ENCODE peak calls at places on chromosome 5, in five cellular contexts. F is CD4-positive, alpha-beta memory T cell; W is GM06990; B is adrenal gland; G is ovary. P is an unnamed sample. For H3K27me3 and H3K36me3, the result is how much of the 10 kb centered on the place peaks cover.

GRCh38 chr5:110917161-110917875 is 154.2 kb upstream of the TSLP start:
- DNase-seq in F (no peak), W (no peak), B (no peak), G (no peak), P (no peak)

GRCh38 chr5:132981288-132981687 is 17.9 kb upstream of the AFF4 start:
- DNase-seq in F (no peak), W (no peak), B (no peak), G (no peak), P (no peak)

GRCh38 chr5:172943283-172943841 is 15.9 kb upstream of the RPL26L1 start:
- DNase-seq in F (no peak), W (no peak), B (no peak), G (peak), P (peak)

GRCh38 chr5:107388111-107388861 is 282.5 kb downstream of the EFNA5 start:
- DNase-seq in F (no peak), W (peak), B (no peak), G (no peak), P (peak)

GRCh38 chr5:27944471-27944870 is 906.1 kb upstream of the CDH9 start:
- DNase-seq in F (no peak), W (no peak), B (no peak), G (no peak), P (no peak)

GRCh38 chr5:179160584-179160983 is 100.4 kb downstream of the ZNF354C start:
- DNase-seq in F (no peak), W (no peak), B (no peak), G (no peak), P (no peak)

GRCh38 chr5:172284275-172284971 is 859 bp upstream of the UBTD2 start:
- DNase-seq in F (no peak), W (no peak), B (peak), G (no peak), P (peak)

GRCh38 chr5:72847989-72848473 is 31.6 kb downstream of the TNPO1 start:
- DNase-seq in F (peak), W (peak), B (peak), G (peak), P (peak)

GRCh38 chr5:139278540-139279274 is 14.8 kb upstream of the MATR3 start:
- DNase-seq in F (no peak), W (no peak), B (no peak), G (no peak), P (no peak)

GRCh38 chr5:66248874-66249273 is 104.8 kb downstream of the SREK1 start:
- DNase-seq in F (no peak), W (no peak), B (no peak), G (no peak), P (no peak)

GRCh38 chr5:88694087-88694703 is 188.8 kb downstream of the MEF2C start:
- DNase-seq in F (no peak), W (no peak), B (no peak), G (no peak), P (no peak)

GRCh38 chr5:6856658-6857057 is 143.4 kb downstream of the TENT4A start:
- DNase-seq in F (no peak), W (no peak), B (peak), G (no peak), P (no peak)

GRCh38 chr5:143182901-143183820 is 220.3 kb downstream of the NR3C1 start:
- DNase-seq in F (peak), W (peak), B (no peak), G (peak), P (no peak)

GRCh38 chr5:322942-323879 is 1.7 kb downstream of the AHRR start:
- DNase-seq in F (no peak), W (no peak), B (no peak), G (no peak), P (no peak)

GRCh38 chr5:117475925-117476324 is 901.3 kb upstream of the SEMA6A start:
- DNase-seq in F (no peak), W (no peak), B (no peak), G (no peak), P (no peak)

GRCh38 chr5:7415123-7415522 is 19.2 kb downstream of the ADCY2 start:
- DNase-seq in F (no peak), W (no peak), B (no peak), G (no peak), P (no peak)

GRCh38 chr5:68343421-68343826 is 127.9 kb downstream of the PIK3R1 start:
- DNase-seq in F (peak), W (peak), B (peak), G (peak), P (no peak)

GRCh38 chr5:132635873-132636272 is 22.1 kb upstream of the IL13 start:
- DNase-seq in F (no peak), W (peak), B (no peak), G (no peak), P (no peak)

GRCh38 chr5:1153428-1153827 is 41.6 kb upstream of the SLC12A7 start:
- DNase-seq in F (no peak), W (no peak), B (no peak), G (no peak), P (no peak)

GRCh38 chr5:131209506-131210191 is 38.9 kb downstream of the LYRM7 start:
- DNase-seq in F (peak), W (peak), B (no peak), G (no peak), P (no peak)

GRCh38 chr5:87138091-87138819 is 129.4 kb upstream of the RASA1 start:
- DNase-seq in F (no peak), W (no peak), B (no peak), G (no peak), P (no peak)

GRCh38 chr5:83204651-83205050 is 127.3 kb downstream of the XRCC4 start:
- DNase-seq in F (no peak), W (no peak), B (no peak), G (no peak), P (no peak)

GRCh38 chr5:37940931-37941623 is 101.2 kb upstream of the GDNF start:
- DNase-seq in F (no peak), W (no peak), B (no peak), G (no peak), P (no peak)

GRCh38 chr5:150627731-150628545 is 12.5 kb upstream of the SYNPO start:
- DNase-seq in F (no peak), W (no peak), B (no peak), G (no peak), P (no peak)

GRCh38 chr5:158599132-158599531 is 500.6 kb downstream of the EBF1 start:
- DNase-seq in F (no peak), W (no peak), B (no peak), G (no peak), P (no peak)

GRCh38 chr5:56377573-56377972 is 144.4 kb upstream of the ANKRD55 start:
- DNase-seq in F (no peak), W (no peak), B (no peak), G (no peak), P (no peak)

GRCh38 chr5:169670769-169671525 is 33.9 kb downstream of the DOCK2 start:
- DNase-seq in F (no peak), W (peak), B (no peak), G (no peak), P (no peak)

GRCh38 chr5:179596421-179596820 is 27.1 kb downstream of the HNRNPH1 start:
- DNase-seq in F (no peak), W (no peak), B (no peak), G (no peak), P (no peak)

GRCh38 chr5:164119806-164120440 is 614.5 kb downstream of the MAT2B start:
- DNase-seq in F (no peak), W (peak), B (no peak), G (no peak), P (peak)

GRCh38 chr5:179964015-179964414 is 56.3 kb upstream of the TBC1D9B start:
- DNase-seq in F (no peak), W (no peak), B (no peak), G (no peak), P (no peak)

GRCh38 chr5:174581483-174581882 is 142.9 kb upstream of the MSX2 start:
- DNase-seq in F (no peak), W (no peak), B (peak), G (no peak), P (peak)

GRCh38 chr5:108702546-108702945 is 45.2 kb upstream of the FER start:
- DNase-seq in F (no peak), W (no peak), B (no peak), G (no peak), P (no peak)

GRCh38 chr5:52134013-52134650 is 653.6 kb upstream of the ITGA1 start:
- DNase-seq in F (no peak), W (no peak), B (no peak), G (no peak), P (no peak)

GRCh38 chr5:78755822-78756429 is 107.4 kb upstream of the LHFPL2 start:
- DNase-seq in F (no peak), W (no peak), B (no peak), G (no peak), P (no peak)

GRCh38 chr5:150595466-150596031 is 44.9 kb upstream of the SYNPO start:
- DNase-seq in F (no peak), W (no peak), B (peak), G (no peak), P (no peak)

GRCh38 chr5:175717837-175718236 is 60.0 kb downstream of the HRH2 start:
- DNase-seq in F (no peak), W (no peak), B (no peak), G (no peak), P (no peak)

GRCh38 chr5:175353876-175354275 is 90.1 kb downstream of the DRD1 start:
- DNase-seq in F (no peak), W (no peak), B (no peak), G (no peak), P (no peak)

GRCh38 chr5:109744261-109744660 is 54.5 kb downstream of the MAN2A1 start:
- DNase-seq in F (no peak), W (no peak), B (no peak), G (no peak), P (no peak)

GRCh38 chr5:76085286-76085579 is 2.0 kb downstream of the SV2C start:
- DNase-seq in F (no peak), W (no peak), B (no peak), G (no peak), P (no peak)
- H3K27me3 ChIP-seq in F (under half), W (under half), B (under half), G (under half), P (under half)

DNA sequence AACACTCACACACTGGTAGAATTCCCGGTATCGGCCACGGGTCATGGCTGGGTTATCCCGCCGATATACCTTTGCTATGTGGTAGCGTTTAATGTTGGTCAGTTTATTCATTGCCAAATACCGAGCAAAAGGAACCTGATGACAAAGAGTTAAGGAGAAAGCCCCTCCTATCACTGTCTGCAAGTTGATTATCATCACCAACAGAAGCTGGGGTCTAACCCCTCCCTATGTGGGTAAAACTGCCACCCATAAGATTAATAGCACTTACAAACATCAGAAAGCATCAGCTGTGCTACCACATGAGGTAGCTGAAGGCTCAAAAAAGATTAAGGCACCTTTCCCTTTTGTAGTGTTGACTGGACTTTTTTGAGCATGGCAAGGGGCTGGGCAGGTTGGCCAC is 5.6 kb upstream of the DND1 start:
- DNase-seq in F (no peak), W (no peak), B (no peak), G (no peak), P (no peak)
- H3K36me3 ChIP-seq in F (half or more), W (under half), B (under half), G (under half), P (half or more)

GRCh38 chr5:10328323-10328722 is 20.6 kb upstream of the CMBL start:
- DNase-seq in F (no peak), W (no peak), B (no peak), G (peak), P (no peak)
- H3K27me3 ChIP-seq in F (under half), W (under half), B (under half), G (under half), P (under half)

GRCh38 chr5:43294226-43294625 is 19.0 kb downstream of the HMGCS1 start:
- DNase-seq in F (no peak), W (no peak), B (no peak), G (no peak), P (no peak)
- H3K36me3 ChIP-seq in F (half or more), W (under half), B (under half), G (under half), P (half or more)

GRCh38 chr5:93571111-93571977 is 9.7 kb downstream of the NR2F1-AS1 start:
- DNase-seq in F (no peak), W (no peak), B (no peak), G (no peak), P (no peak)
- H3K27me3 ChIP-seq in F (half or more), W (under half), B (under half), G (under half), P (under half)

GRCh38 chr5:31412324-31412723 is 119.6 kb downstream of the DROSHA start:
- DNase-seq in F (no peak), W (no peak), B (no peak), G (no peak), P (no peak)
- H3K36me3 ChIP-seq in F (under half), W (under half), B (under half), G (under half), P (under half)

GRCh38 chr5:154482528-154483449 is 4.8 kb upstream of the HAND1 start:
- DNase-seq in F (no peak), W (no peak), B (no peak), G (no peak), P (no peak)
- H3K27me3 ChIP-seq in F (half or more), W (under half), B (half or more), G (under half), P (half or more)

GRCh38 chr5:74434124-74434899 is 206.2 kb downstream of the ENC1 start:
- DNase-seq in F (no peak), W (no peak), B (no peak), G (no peak), P (no peak)

GRCh38 chr5:74433255-74434123 is 207.0 kb downstream of the ENC1 start:
- DNase-seq in F (no peak), W (peak), B (peak), G (no peak), P (no peak)

GRCh38 chr5:74430910-74431309 is 209.6 kb downstream of the ENC1 start:
- DNase-seq in F (no peak), W (no peak), B (no peak), G (no peak), P (no peak)

GRCh38 chr5:74429495-74429894 is 211.0 kb downstream of the ENC1 start:
- DNase-seq in F (no peak), W (no peak), B (no peak), G (no peak), P (no peak)

GRCh38 chr5:74432240-74432639 is 208.3 kb downstream of the ENC1 start:
- DNase-seq in F (no peak), W (no peak), B (no peak), G (no peak), P (no peak)
- H3K36me3 ChIP-seq in F (under half), W (under half), B (under half), G (under half), P (under half)

DNA sequence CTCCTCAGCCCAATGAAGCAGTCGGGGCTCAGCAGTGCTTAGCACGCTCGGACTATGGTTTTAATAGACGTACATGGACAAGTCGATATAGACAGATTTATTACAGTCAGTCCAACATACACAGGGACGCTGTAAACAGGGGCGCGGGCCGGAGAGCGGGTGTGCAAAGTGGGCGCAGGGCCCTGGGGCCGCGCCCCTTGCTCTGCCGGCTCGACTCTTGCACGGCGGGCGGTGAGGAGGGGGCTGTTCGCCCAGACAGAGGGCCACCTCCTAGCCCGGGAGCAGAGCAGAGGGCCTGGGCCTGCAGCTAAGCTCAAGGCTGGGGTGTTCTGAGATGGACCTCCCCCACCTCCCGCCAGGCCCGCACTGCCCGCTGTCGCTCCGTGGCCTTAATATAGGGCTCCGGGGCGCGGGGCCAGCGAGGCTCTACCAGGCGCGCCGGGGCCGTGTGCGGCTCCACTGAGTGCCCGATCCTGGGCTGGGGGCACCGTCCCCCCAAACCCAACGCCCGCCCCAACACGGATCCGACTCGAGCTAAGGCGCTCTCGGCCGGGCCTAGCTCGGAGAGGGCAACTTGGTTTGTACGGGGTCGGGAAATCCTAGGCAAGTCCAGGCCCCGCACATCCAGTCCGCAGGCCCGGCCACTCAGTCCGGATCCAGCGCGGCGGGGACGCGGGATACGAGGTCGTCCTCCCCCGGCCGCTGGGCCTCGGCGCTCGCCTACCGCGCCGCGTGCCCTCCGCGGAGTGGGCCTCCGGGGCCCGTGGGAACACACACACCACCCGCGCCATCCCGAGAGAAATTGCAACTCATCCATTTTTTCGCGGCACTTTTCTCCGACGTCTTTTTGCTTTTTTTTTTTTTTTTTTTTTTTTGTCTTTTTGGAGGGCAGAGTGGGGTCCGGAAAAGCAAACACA is 6.1 kb downstream of the PITX1 start:
- DNase-seq in F (no peak), W (no peak), B (no peak), G (no peak), P (no peak)
- H3K27me3 ChIP-seq in F (under half), W (under half), B (half or more), G (under half), P (under half)

DNA sequence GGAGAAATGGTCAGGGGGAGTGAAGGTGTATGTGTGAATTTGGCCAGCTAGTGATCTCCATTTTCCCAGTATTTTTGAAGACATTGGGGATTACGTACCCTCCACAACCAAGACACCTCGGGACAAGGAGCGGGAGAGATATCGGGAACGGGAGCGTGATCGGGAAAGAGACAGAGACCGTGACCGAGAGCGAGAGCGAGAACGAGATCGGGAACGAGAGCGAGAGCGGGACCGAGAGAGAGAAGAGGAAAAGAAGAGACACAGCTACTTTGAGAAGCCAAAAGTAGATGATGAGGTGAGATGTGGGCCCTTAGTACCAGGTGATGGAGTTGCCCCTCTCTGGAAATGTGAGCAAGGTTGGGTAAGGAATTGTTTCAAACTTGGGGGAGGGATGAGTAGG is 5.8 kb upstream of the WDR55 start:
- DNase-seq in F (no peak), W (no peak), B (no peak), G (no peak), P (no peak)
- H3K36me3 ChIP-seq in F (half or more), W (under half), B (under half), G (under half), P (half or more)